ENCODE peak calls at places on chromosomes 3 and 15, in seven cellular contexts. G is H1, N is HFF-Myc, D is mammary epithelial cell, J is endothelial cell, P is Caco-2, S is hepatocyte. T is an unnamed sample.

GRCh38 chr3:99666201-99666600 is 27.8 kb downstream of the COL8A1 start:
- DNase-seq in P (no peak), S (no peak), J (no peak), N (no peak), G (no peak), D (peak; percentile 38), T (no peak)

GRCh38 chr3:72818915-72819314 is 29.3 kb downstream of the SHQ1 start:
- DNase-seq in N (no peak), J (no peak), P (no peak), D (peak; percentile 28), G (no peak), S (peak; percentile 26), T (no peak)

GRCh38 chr3:132659370-132660055 is at the start of gene ACAD11:
- DNase-seq in N (peak; percentile 40), D (peak; percentile 71), P (peak; percentile 73), J (peak; percentile 73), S (peak; percentile 78), G (no peak), T (no peak)

GRCh38 chr3:112638327-112639020 is 2.5 kb downstream of the CCDC80 start:
- DNase-seq in G (no peak), J (no peak), P (no peak), S (no peak), D (no peak), N (no peak), T (no peak)

GRCh38 chr3:100158877-100159563 is 44.7 kb upstream of the FILIP1L start:
- DNase-seq in J (no peak), D (no peak), N (no peak), G (no peak), P (no peak), S (no peak), T (no peak)

GRCh38 chr15:74838117-74838516 is 4.8 kb downstream of the ULK3 start:
- DNase-seq in S (no peak), P (no peak), D (no peak), J (no peak), G (no peak), N (no peak), T (no peak)

GRCh38 chr15:67049351-67050044 is 15.9 kb upstream of the SMAD3 start:
- DNase-seq in N (no peak), S (peak; percentile 76), G (no peak), P (peak; percentile 84), D (peak; percentile 85), J (no peak), T (no peak)

GRCh38 chr3:128998532-128998931 is 2.6 kb upstream of the EFCC1 start:
- DNase-seq in N (no peak), G (no peak), D (no peak), S (no peak), P (no peak), J (no peak), T (no peak)

GRCh38 chr3:71150293-71150954 is 433.1 kb downstream of the FOXP1 start:
- DNase-seq in S (no peak), D (no peak), G (no peak), N (no peak), P (no peak), J (no peak), T (no peak)

GRCh38 chr3:15040844-15041243 is 24.3 kb downstream of the MRPS25 start:
- DNase-seq in D (no peak), G (no peak), S (no peak), P (no peak), J (no peak), N (no peak), T (no peak)

GRCh38 chr15:93088981-93089854 is at the start of gene RGMA:
- DNase-seq in D (no peak), S (peak; percentile 54), N (no peak), J (peak; percentile 35), G (no peak), P (peak; percentile 53), T (no peak)

GRCh38 chr3:143885803-143886427 is 37.6 kb upstream of the SLC9A9 start:
- DNase-seq in D (peak; percentile 23), S (peak; percentile 41), J (peak; percentile 8), G (no peak), P (peak; percentile 41), N (peak; percentile 15), T (no peak)

GRCh38 chr3:45066109-45066801 is 40.2 kb downstream of the CLEC3B start:
- DNase-seq in G (no peak), J (no peak), P (no peak), N (no peak), D (no peak), S (no peak), T (no peak)

GRCh38 chr3:176579741-176580185 is 617.5 kb downstream of the TBL1XR1 start:
- DNase-seq in D (no peak), G (no peak), J (no peak), S (peak; percentile 12), N (peak; percentile 5), P (no peak), T (no peak)

GRCh38 chr3:101252307-101252706 is 68.1 kb downstream of the IMPG2 start:
- DNase-seq in N (no peak), G (no peak), P (no peak), J (no peak), D (no peak), S (no peak), T (no peak)

GRCh38 chr3:142850395-142851023 is 38.4 kb downstream of the PCOLCE2 start:
- DNase-seq in J (no peak), G (no peak), S (peak; percentile 21), P (no peak), N (peak; percentile 51), D (peak; percentile 93), T (no peak)

GRCh38 chr15:73078722-73079121 is 26.5 kb downstream of the NEO1 start:
- DNase-seq in J (no peak), N (peak; percentile 41), D (peak; percentile 85), S (peak; percentile 16), G (no peak), P (no peak), T (no peak)

GRCh38 chr15:99620178-99620577 is 54.4 kb downstream of the MEF2A start:
- DNase-seq in P (no peak), D (no peak), S (no peak), G (no peak), J (no peak), N (no peak), T (no peak)

GRCh38 chr3:151856106-151856505 is 17.3 kb upstream of the SUCNR1 start:
- DNase-seq in J (no peak), G (no peak), S (no peak), P (no peak), N (no peak), D (no peak), T (no peak)

GRCh38 chr15:34582461-34583357 is 742 bp downstream of the GOLGA8B start:
- DNase-seq in G (no peak), J (peak; percentile 51), P (peak; percentile 33), N (no peak), S (peak; percentile 34), D (peak; percentile 50), T (no peak)

GRCh38 chr3:82067420-82067819 is 306.0 kb upstream of the GBE1 start:
- DNase-seq in P (no peak), S (peak; percentile 24), J (no peak), D (no peak), N (no peak), G (no peak), T (no peak)

GRCh38 chr15:38696120-38696727 is 131.6 kb upstream of the RASGRP1 start:
- DNase-seq in S (no peak), G (no peak), N (no peak), J (no peak), D (peak; percentile 35), P (no peak), T (no peak)

GRCh38 chr15:31974855-31975421 is 55.4 kb upstream of the CHRNA7 start:
- DNase-seq in J (peak; percentile 73), G (no peak), N (no peak), D (no peak), S (peak; percentile 77), P (peak; percentile 51), T (no peak)
- TF ChIP-seq CTCF in J (peak; percentile 84), G (peak; percentile 60), N (peak; percentile 62), D (peak; percentile 59), S (peak; percentile 79), P (peak; percentile 62), T (peak; percentile 83)

DNA sequence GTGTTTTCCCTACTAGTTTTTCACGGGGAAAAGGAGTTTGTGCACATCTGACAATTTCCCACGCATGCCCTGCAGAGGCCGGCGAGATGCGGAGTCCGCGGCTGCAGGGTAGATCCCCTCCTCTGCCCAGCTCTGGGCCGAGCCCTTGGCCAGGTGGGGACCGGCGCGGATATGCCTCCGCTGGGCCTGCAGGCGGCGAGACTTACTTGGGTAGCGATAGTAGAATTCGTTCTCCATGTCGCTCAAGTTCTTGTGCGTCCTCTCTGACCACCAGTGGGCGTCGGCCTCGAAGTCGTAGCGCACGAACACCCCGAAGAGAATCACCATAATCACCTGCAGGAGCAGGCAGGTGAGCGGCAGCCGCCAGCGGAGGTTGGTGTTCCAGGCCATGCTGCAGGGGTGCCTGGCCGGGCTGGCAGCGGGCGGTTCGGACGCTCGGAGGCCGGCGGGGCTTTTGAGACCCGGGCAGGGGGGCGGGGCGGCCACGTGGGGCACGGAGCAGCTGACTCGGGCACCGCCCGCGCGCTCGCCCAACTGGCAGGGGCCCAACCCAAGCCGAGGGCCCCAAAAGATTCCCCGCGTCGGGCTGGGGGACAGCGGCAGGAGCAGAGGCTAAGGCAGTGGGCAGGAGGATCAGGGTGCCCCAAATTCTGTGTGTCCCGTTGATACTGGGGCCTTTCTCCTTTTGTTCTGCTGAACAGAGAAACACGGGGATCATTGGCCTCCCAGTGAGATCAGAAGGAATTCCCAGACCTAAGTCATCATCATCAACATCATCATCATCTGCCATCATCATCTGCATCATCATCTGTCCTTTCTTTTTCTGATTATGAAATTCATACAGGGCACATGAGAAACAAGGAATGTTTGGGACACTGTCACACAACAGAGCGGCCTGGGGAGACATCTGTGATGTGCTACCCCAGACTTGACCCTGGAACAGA is at the start of gene RHCG:
- DNase-seq in S (peak; percentile 79), J (peak; percentile 55), P (peak; percentile 82), D (peak; percentile 57), N (no peak), G (peak; percentile 69), T (no peak)
- TF ChIP-seq CTCF in S (peak; percentile 56), J (peak; percentile 57), P (peak; percentile 60), D (peak; percentile 25), N (peak; percentile 41), G (peak; percentile 81), T (peak; percentile 77)

DNA sequence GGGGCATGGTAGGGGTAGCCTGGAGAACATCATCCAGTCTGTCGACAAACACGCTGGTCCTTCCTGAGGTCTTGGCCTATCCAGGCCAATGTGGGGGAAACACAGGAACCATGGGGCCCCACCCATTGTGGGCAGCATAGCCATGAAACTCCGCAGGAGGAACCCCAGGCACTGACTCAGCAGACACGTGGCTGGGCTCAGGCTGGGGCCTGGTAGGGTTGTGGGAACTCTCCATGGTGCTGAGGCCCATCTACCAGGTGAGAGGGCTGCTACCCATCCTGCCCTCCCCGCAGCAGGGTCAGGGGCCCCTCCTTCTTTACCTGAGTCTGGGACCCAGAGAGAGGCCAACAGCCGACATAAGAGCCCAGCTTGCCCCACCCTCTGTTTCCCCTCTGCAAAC is 22.6 kb upstream of the CACNA2D2 start:
- DNase-seq in D (peak; percentile 65), N (peak; percentile 17), G (no peak), P (peak; percentile 63), J (peak; percentile 56), S (peak; percentile 90), T (no peak)
- TF ChIP-seq CTCF in D (no peak), N (no peak), G (no peak), P (no peak), J (no peak), S (no peak), T (no peak)

GRCh38 chr3:8702560-8702959 is 31.0 kb upstream of the CAV3 start:
- DNase-seq in G (no peak), N (no peak), S (no peak), P (no peak), D (no peak), J (peak; percentile 37), T (no peak)
- TF ChIP-seq CTCF in G (peak; percentile 82), N (peak; percentile 46), S (no peak), P (peak; percentile 13), D (peak; percentile 32), J (peak; percentile 58), T (peak; percentile 49)

T was measured in chondrocyte.